ENCODE peak calls at places on chromosomes 6 and 20, in five cellular contexts. W is breast epithelium, H is sigmoid colon, P is spleen, X is stomach. J is an unnamed sample.

GRCh38 chr6:71349976-71350615 is 61.5 kb downstream of the OGFRL1 start:
- DNase-seq in W (peak; percentile 33), H (peak; percentile 82), P (no peak), X (no peak), J (no peak)

GRCh38 chr20:36322131-36322530 is 16.0 kb downstream of the DLGAP4 start:
- DNase-seq in W (no peak), H (no peak), P (no peak), X (no peak), J (no peak)

GRCh38 chr20:47150403-47151152 is 205.9 kb downstream of the ZMYND8 start:
- DNase-seq in W (no peak), H (peak; percentile 59), P (no peak), X (peak; percentile 64), J (no peak)

GRCh38 chr20:41179961-41180360 is 42.6 kb downstream of the PLCG1 start:
- DNase-seq in W (peak; percentile 9), H (no peak), P (no peak), X (no peak), J (no peak)

GRCh38 chr6:130282234-130282995 is 59.7 kb upstream of the SAMD3 start:
- DNase-seq in W (no peak), H (no peak), P (no peak), X (no peak), J (no peak)

GRCh38 chr6:73282876-73283275 is 19.9 kb upstream of the KHDC1 start:
- DNase-seq in W (no peak), H (no peak), P (no peak), X (no peak), J (no peak)

GRCh38 chr20:34271961-34272360 is 30.7 kb downstream of the ASIP start:
- DNase-seq in W (peak; percentile 37), H (no peak), P (no peak), X (no peak), J (no peak)

GRCh38 chr6:20058912-20059311 is 153.4 kb downstream of the MBOAT1 start:
- DNase-seq in W (no peak), H (no peak), P (no peak), X (no peak), J (no peak)

GRCh38 chr6:24980507-24981384 is 45.0 kb upstream of the RIPOR2 start:
- DNase-seq in W (no peak), H (no peak), P (no peak), X (no peak), J (no peak)

GRCh38 chr6:54916858-54917257 is 70.3 kb downstream of the FAM83B start:
- DNase-seq in W (no peak), H (no peak), P (no peak), X (no peak), J (no peak)

DNA sequence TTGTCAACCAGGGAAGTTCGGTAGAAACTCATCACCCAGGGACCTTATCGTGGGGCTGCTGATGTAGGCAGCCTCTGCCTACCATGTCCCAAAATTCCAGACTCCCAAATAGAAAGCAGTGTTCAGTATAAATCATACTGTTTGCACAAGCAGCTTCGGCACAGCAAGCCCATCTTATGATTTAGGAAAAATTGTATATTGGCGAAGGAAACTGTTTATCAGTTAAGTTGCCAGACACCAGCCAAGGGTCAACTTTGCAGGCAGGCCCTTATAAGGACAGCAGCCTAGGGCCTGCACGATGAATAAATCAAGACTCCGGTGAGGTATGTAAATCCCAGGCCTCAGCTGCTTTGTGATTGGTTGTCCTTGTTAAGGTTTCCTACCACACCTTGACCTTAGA is 36.8 kb downstream of the GFOD1 start:
- DNase-seq in W (no peak), H (no peak), P (no peak), X (no peak), J (no peak)
- H3K27ac ChIP-seq in W (peak overlapping the region; percentile 14), H (peak overlapping the region; percentile 87), P (no peak overlapping the region), X (peak overlapping the region; percentile 75), J (no peak overlapping the region)

GRCh38 chr20:24950836-24951525 is 1.9 kb downstream of the CST7 start:
- DNase-seq in W (no peak), H (peak; percentile 56), P (peak; percentile 80), X (peak; percentile 18), J (no peak)
- TF ChIP-seq POLR2AphosphoS5 in W (no peak), H (no peak), P (no peak), X (no peak), J (no peak)

GRCh38 chr6:56537223-56537770 is 105.4 kb downstream of the DST start:
- DNase-seq in W (no peak), H (no peak), P (no peak), X (no peak), J (no peak)
- H3K4me3 ChIP-seq in W (no peak overlapping the region), H (peak overlapping the region; percentile 70), P (no peak overlapping the region), X (peak overlapping the region; percentile 60), J (peak overlapping the region; percentile 62)

DNA sequence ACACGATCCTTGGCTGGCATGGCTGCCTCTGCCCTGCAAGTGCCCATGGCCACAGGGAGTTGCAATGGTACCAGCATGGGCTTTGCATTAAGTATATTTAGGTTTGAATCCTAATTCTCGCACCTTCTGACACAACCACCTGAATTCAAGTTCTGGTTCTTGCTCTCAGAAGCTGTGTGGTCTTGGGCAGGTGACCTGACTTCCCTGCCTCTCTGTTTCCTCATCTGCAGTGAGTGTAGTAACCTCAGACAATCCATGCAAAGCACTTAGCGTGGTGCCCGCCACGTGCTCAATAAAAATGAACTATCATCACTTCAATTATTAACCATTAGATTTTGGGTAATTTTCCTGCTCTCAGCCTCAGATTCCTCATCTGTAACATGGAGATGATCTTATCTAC is 378.8 kb upstream of the ARID1B start:
- DNase-seq in W (no peak), H (no peak), P (no peak), X (no peak), J (no peak)
- H3K27ac ChIP-seq in W (no peak overlapping the region), H (no peak overlapping the region), P (no peak overlapping the region), X (no peak overlapping the region), J (no peak overlapping the region)

GRCh38 chr20:54170026-54170471 is 3.7 kb downstream of the CYP24A1 start:
- DNase-seq in W (no peak), H (no peak), P (no peak), X (no peak), J (no peak)

GRCh38 chr20:54166987-54167662 is 6.7 kb downstream of the CYP24A1 start:
- DNase-seq in W (no peak), H (no peak), P (no peak), X (no peak), J (no peak)

GRCh38 chr20:54170963-54171362 is 2.8 kb downstream of the CYP24A1 start:
- DNase-seq in W (no peak), H (no peak), P (no peak), X (no peak), J (no peak)

GRCh38 chr20:54167909-54168872 is 5.6 kb downstream of the CYP24A1 start:
- DNase-seq in W (no peak), H (no peak), P (no peak), X (no peak), J (no peak)

GRCh38 chr20:54168961-54169862 is 4.6 kb downstream of the CYP24A1 start:
- DNase-seq in W (no peak), H (no peak), P (no peak), X (no peak), J (no peak)
- TF ChIP-seq POLR2AphosphoS5 in W (no peak), H (no peak), P (no peak), X (no peak), J (no peak)

DNA sequence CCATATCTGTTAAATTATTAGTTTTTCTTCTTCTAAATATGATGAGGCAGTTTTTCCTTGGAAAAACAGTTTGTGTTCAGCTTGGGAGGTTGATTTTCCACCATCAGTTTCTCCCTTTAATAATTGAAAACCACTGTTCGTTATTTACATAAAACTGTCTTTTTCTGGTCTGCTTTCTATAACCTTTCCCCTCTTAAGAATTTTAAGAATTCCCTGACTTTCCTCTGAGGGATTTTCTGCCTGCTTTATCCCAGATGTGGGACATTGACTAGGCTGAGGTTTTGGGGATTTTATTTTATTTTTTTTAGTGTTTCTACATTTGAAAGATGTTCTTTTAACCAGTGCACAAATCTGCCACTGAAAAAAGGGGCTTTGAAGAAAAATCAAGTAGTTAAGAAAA is 27.2 kb downstream of the DSE start:
- DNase-seq in W (no peak), H (no peak), P (no peak), X (no peak), J (no peak)
- H3K4me3 ChIP-seq in W (no peak overlapping the region), H (no peak overlapping the region), P (no peak overlapping the region), X (no peak overlapping the region), J (peak overlapping the region; percentile 7)

GRCh38 chr6:89081423-89082322 is 1.1 kb downstream of the PNRC1 start:
- DNase-seq in W (peak; percentile 98), H (peak; percentile 100), P (peak; percentile 99), X (peak; percentile 100), J (peak; percentile 97)

GRCh38 chr6:89079611-89080213 is 839 bp upstream of the PNRC1 start:
- DNase-seq in W (peak; percentile 61), H (peak; percentile 85), P (peak; percentile 85), X (peak; percentile 69), J (no peak)

GRCh38 chr6:89080281-89081128 is at the start of gene PNRC1:
- DNase-seq in W (peak; percentile 100), H (peak; percentile 100), P (peak; percentile 100), X (peak; percentile 100), J (peak; percentile 100)

GRCh38 chr6:89082439-89082838 is 1.9 kb downstream of the PNRC1 start:
- DNase-seq in W (no peak), H (no peak), P (no peak), X (no peak), J (no peak)

GRCh38 chr6:89081129-89081422 is 525 bp downstream of the PNRC1 start:
- DNase-seq in W (no peak), H (no peak), P (no peak), X (no peak), J (no peak)
- H3K27ac ChIP-seq in W (peak overlapping the region; percentile 96), H (peak overlapping the region; percentile 100), P (peak overlapping the region; percentile 100), X (peak overlapping the region; percentile 100), J (peak overlapping the region; percentile 100)

GRCh38 chr6:3913077-3913957 is 64.1 kb downstream of the FAM50B start:
- DNase-seq in W (peak; percentile 85), H (peak; percentile 92), P (no peak), X (peak; percentile 77), J (no peak)
- TF ChIP-seq POLR2AphosphoS5 in W (no peak), H (peak; percentile 53), P (no peak), X (peak; percentile 91), J (no peak)

DNA sequence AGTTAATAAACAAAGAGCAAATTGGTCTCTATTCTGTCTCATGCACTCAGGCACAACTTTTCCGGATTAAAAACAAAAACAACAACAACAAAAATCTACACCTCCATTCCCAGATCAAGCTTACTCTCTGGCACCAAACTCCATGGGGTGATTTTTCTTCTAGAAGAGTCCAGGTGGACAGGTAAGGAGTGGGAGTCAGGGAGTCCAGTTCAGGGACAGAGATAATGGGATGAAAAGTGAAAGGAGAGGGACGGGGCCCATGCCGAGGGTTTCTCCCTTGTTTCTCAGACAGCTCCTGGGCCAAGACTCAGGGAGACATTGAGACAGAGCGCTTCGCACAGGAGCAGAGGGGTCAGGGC is 437 bp upstream of the HLA-A start:
- DNase-seq in W (no peak), H (no peak), P (no peak), X (no peak), J (no peak)
- H3K4me3 ChIP-seq in W (peak overlapping the region; percentile 52), H (peak overlapping the region; percentile 48), P (peak overlapping the region; percentile 61), X (peak overlapping the region; percentile 47), J (peak overlapping the region; percentile 50)

J was measured in vagina.